ENCODE peak calls at places on chromosomes 5 and 9, in five cellular contexts. F, C, R, U and Z are unnamed samples. For H3K4me1 and H3K36me3, the result is how much of the 10 kb centered on the place peaks cover.

GRCh38 chr5:136186786-136187185 is 6.2 kb downstream of the SMIM32 start:
- DNase-seq in F (no peak), C (no peak), R (no peak), U (no peak), Z (no peak)

GRCh38 chr9:82923410-82924242 is 139.3 kb downstream of the RASEF start:
- DNase-seq in R (no peak), F (no peak), U (no peak), C (peak), Z (no peak)

GRCh38 chr9:136625101-136626065 is 37.3 kb upstream of the EGFL7 start:
- DNase-seq in C (peak), R (peak), U (peak), F (peak), Z (peak)

GRCh38 chr5:145946112-145946861 is 9.9 kb downstream of the SH3RF2 start:
- DNase-seq in C (peak), F (no peak), U (no peak), R (no peak), Z (no peak)

GRCh38 chr5:178246736-178247135 is 14.1 kb upstream of the PHYKPL start:
- DNase-seq in F (no peak), U (no peak), R (no peak), C (no peak), Z (no peak)

GRCh38 chr9:7739595-7739994 is 60.0 kb downstream of the DMAC1 start:
- DNase-seq in R (no peak), F (no peak), U (no peak), C (no peak), Z (no peak)

GRCh38 chr9:71909887-71910601 is 949 bp downstream of the ABHD17B start:
- DNase-seq in C (peak), F (peak), R (peak), U (peak), Z (peak)

GRCh38 chr5:176575488-176576422 is 26.6 kb downstream of the CDHR2 start:
- DNase-seq in R (no peak), C (no peak), F (no peak), U (no peak), Z (no peak)

GRCh38 chr9:35237303-35237702 is 75.5 kb downstream of the UNC13B start:
- DNase-seq in F (peak), U (no peak), C (no peak), R (no peak), Z (no peak)

GRCh38 chr9:3848445-3849114 is 322.8 kb upstream of the RFX3 start:
- DNase-seq in R (no peak), U (no peak), F (peak), C (no peak), Z (no peak)

GRCh38 chr9:16202913-16203734 is 650.3 kb downstream of the CCDC171 start:
- DNase-seq in R (no peak), U (no peak), C (peak), F (peak), Z (no peak)

GRCh38 chr5:111116550-111116949 is 24.4 kb downstream of the WDR36 start:
- DNase-seq in F (no peak), R (no peak), U (no peak), C (no peak), Z (no peak)

GRCh38 chr5:168165221-168165965 is 126.1 kb upstream of the WWC1 start:
- DNase-seq in C (peak), U (no peak), F (peak), R (no peak), Z (no peak)

GRCh38 chr9:107905313-107906027 is 415.9 kb upstream of the KLF4 start:
- DNase-seq in C (no peak), U (no peak), F (no peak), R (no peak), Z (no peak)

GRCh38 chr5:78803386-78803785 is 154.8 kb upstream of the LHFPL2 start:
- DNase-seq in F (no peak), U (peak), C (peak), R (no peak), Z (peak)

GRCh38 chr9:122091682-122092592 is 1.2 kb downstream of the TTLL11 start:
- DNase-seq in R (no peak), C (no peak), U (no peak), F (no peak), Z (peak)

GRCh38 chr5:71778678-71779276 is 59.7 kb downstream of the CARTPT start:
- DNase-seq in R (peak), C (peak), U (no peak), F (peak), Z (no peak)

GRCh38 chr9:129549684-129550083 is 71.2 kb downstream of the C9orf50 start:
- DNase-seq in R (no peak), U (no peak), F (peak), C (peak), Z (peak)

GRCh38 chr5:2047341-2047927 is 164.7 kb upstream of the IRX4 start:
- DNase-seq in F (no peak), R (no peak), C (no peak), U (no peak), Z (no peak)

DNA sequence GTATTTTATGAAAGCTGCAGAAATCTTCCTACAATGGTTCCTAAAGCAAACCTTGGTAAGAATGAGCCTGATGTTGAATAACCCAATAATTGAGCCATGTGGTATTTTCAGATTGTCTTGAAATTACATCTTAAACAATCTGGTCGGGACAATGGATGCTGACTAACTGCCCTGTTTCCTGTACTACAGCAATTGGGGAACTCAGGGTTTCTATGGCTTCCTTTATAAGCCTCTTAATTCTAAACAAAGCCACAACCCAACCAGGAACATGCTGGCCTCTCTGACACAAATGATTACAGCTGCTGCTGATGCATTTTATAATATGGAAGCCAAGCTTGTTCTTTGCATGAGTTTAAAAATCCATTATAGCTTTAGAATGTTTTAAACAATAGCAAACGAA is 30.2 kb downstream of the PTPN3 start:
- DNase-seq in R (no peak), U (no peak), F (no peak), C (no peak), Z (no peak)
- H3K4me1 ChIP-seq in R (under half), U (under half), F (under half), C (under half), Z (under half)

GRCh38 chr5:31470608-31471007 is 61.3 kb downstream of the DROSHA start:
- DNase-seq in F (no peak), C (peak), U (peak), R (no peak), Z (peak)

GRCh38 chr5:31469886-31470285 is 62.0 kb downstream of the DROSHA start:
- DNase-seq in C (peak), R (no peak), F (no peak), U (no peak), Z (no peak)

GRCh38 chr5:31471916-31472315 is 60.0 kb downstream of the DROSHA start:
- DNase-seq in F (no peak), R (no peak), C (no peak), U (no peak), Z (no peak)

GRCh38 chr5:31471040-31471439 is 60.9 kb downstream of the DROSHA start:
- DNase-seq in R (no peak), C (no peak), U (no peak), F (no peak), Z (no peak)

GRCh38 chr5:31469466-31469865 is 62.4 kb downstream of the DROSHA start:
- DNase-seq in R (no peak), U (no peak), C (no peak), F (no peak), Z (no peak)
- H3K36me3 ChIP-seq in R (under half), U (under half), C (under half), F (half or more), Z (half or more)

GRCh38 chr5:43123887-43124286 is 3.2 kb downstream of the ZNF131 start:
- DNase-seq in F (no peak), C (no peak), R (no peak), U (no peak), Z (no peak)

GRCh38 chr5:43120720-43121564 is at the start of gene ZNF131:
- DNase-seq in C (peak), U (peak), R (peak), F (peak), Z (peak)

GRCh38 chr5:43117092-43117491 is 3.6 kb upstream of the ZNF131 start:
- DNase-seq in C (no peak), F (no peak), U (no peak), R (no peak), Z (no peak)

GRCh38 chr5:43115968-43116367 is 4.7 kb upstream of the ZNF131 start:
- DNase-seq in F (no peak), U (no peak), R (no peak), C (no peak), Z (no peak)

DNA sequence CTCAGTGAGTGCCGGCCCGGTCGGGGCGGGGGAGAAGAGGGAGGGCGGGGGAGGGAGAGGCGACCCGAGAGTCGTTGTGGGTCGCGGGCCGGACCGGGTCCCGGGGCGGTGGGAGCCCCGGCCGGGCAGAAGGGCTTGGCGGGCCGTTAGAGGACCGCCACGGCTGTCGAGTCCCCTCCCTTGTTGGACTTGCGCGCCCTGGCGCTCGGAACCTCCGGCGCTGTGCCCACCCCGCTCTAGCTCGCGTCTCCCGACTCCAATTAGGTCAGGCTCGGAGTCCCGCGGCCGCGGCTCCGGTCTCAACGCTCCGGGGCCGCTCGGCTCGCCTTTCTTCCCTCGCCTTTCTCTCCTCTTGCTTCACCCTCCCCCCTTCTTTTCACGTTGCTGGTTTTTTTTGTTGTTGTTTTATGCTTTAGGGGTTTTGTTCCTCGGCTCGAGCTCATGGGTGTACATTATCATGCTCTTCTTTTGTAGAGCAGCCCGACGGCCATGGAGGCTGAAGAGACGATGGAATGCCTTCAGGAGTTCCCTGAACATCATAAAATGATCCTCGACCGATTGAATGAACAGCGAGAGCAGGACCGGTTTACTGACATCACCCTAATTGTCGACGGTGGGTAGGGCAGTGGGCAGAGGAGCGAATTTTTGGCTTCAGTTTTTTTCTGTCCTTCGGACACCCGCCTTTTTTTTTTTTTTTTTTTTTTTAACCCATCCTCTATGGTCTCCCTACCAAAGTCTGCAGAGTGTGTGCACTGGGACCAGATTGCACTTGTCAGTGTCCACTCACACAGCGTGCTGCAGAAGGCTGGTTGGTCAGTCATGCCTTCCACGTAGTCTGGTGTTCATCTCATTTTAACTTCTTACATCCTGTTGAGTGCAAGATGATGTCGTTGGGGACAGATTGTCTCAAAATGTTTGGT is 1.1 kb downstream of the ZNF131 start:
- DNase-seq in C (peak), R (peak), U (peak), F (no peak), Z (no peak)
- H3K4me1 ChIP-seq in C (under half), R (under half), U (under half), F (under half), Z (under half)

GRCh38 chr9:124312290-124313265 is 54.8 kb downstream of the NEK6 start:
- DNase-seq in C (no peak), U (no peak), R (no peak), F (peak), Z (no peak)

GRCh38 chr9:124313940-124314339 is 56.2 kb downstream of the NEK6 start:
- DNase-seq in R (no peak), C (no peak), F (no peak), U (no peak), Z (no peak)

GRCh38 chr9:124308606-124309310 is 51.0 kb downstream of the NEK6 start:
- DNase-seq in C (no peak), R (no peak), F (no peak), U (no peak), Z (no peak)

GRCh38 chr9:124309665-124310064 is 51.9 kb downstream of the NEK6 start:
- DNase-seq in F (peak), C (peak), R (no peak), U (no peak), Z (peak)

DNA sequence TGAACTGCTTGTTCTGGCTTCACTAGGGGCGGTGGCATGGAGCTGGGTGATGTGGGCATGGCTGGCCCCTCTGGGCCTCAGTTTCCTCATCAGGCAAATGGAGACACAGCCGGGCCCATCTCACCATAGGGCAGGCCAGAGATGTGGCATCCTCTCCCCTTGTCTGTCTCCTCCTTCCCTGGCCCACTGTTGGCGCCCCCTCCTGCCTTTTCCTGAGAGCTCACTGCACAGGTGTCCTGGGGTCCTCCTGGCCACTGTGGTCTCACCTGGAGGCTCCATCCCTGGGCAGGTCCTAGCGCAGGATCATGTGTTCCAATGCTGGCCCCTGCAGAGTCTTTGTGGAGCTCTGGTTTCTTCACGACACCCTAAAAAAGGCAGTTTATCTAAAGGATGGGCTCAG is 53.5 kb downstream of the NEK6 start:
- DNase-seq in F (peak), R (no peak), U (no peak), C (no peak), Z (no peak)
- H3K36me3 ChIP-seq in F (under half), R (under half), U (under half), C (under half), Z (under half)

GRCh38 chr5:152058267-152058666 is 133.6 kb upstream of the GLRA1 start:
- DNase-seq in U (no peak), R (no peak), C (no peak), F (no peak), Z (no peak)
- H3K4me1 ChIP-seq in U (under half), R (under half), C (under half), F (under half), Z (under half)

DNA sequence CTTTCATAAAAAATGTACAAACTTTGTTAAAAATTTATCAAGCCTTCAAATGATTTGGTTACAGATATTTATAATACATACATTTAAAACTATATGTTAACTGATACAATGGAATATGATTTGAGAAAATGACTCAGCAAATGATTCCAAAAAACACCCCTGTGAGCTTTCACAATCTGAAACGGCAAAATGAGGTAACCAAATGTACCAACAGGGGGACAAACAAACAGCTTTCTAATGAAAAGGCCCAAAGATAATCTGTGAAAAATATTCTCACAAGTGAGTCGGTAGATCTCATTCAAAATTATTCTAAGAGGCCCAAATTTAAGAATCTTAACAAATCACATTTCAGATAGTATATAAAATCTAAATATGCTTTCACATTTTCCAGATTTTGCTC is 63.6 kb downstream of the RNF38 start:
- DNase-seq in F (no peak), C (no peak), R (no peak), U (no peak), Z (no peak)
- H3K36me3 ChIP-seq in F (half or more), C (under half), R (under half), U (under half), Z (half or more)

DNA sequence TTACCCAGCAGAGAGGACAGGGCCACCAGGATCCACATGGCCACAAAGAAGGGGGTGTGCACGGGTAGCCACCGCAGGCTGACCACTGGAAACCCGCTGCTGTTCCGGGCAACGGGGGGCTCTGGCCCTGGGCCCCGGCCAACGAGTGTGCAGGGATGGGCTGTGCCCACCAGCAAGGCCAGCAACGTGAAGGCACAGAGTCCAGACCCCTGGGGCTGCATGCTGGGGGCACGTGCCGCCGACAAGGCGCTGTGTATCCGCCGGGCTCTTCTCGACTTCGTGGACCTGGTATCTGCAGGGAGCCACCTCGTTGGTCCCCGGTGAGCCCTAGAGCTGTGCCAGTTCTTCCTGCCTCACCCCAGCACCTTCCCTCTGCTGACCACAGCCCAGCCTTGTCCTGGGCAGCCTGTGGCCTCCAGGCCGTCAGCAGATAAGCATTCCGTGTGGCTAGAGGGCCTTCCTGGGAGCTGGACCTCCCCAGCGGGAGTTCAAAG is 42.2 kb upstream of the CEP72 start:
- DNase-seq in F (no peak), C (no peak), U (no peak), R (no peak), Z (no peak)
- H3K4me1 ChIP-seq in F (under half), C (under half), U (under half), R (under half), Z (under half)